ENCODE peak calls at places on chromosomes 16 and 17, in four cellular contexts. One of them, this sample, is unnamed.

GRCh38 chr16:74492976-74493375 is 71.7 kb upstream of the CLEC18B start:
- DNase-seq in HepG2: no peak
- DNase-seq in H1: no peak
- DNase-seq in K562: no peak
- DNase-seq in this sample: no peak

GRCh38 chr16:82763371-82763770 is 136.6 kb downstream of the CDH13 start:
- DNase-seq in H1: no peak
- DNase-seq in HepG2: no peak
- DNase-seq in K562: no peak
- DNase-seq in this sample: no peak

GRCh38 chr17:61594294-61594825 is 3.3 kb upstream of the NACA2 start:
- DNase-seq in H1: no peak
- DNase-seq in K562: no peak
- DNase-seq in HepG2: no peak
- DNase-seq in this sample: no peak

GRCh38 chr16:62041401-62041800 is 5.2 kb upstream of the CDH8 start:
- DNase-seq in HepG2: peak
- DNase-seq in K562: peak
- DNase-seq in H1: no peak
- DNase-seq in this sample: peak

GRCh38 chr17:2233441-2233947 is 70.1 kb downstream of the SMG6 start:
- DNase-seq in K562: no peak
- DNase-seq in H1: no peak
- DNase-seq in HepG2: no peak
- DNase-seq in this sample: no peak

GRCh38 chr17:40552806-40553693 is 12.2 kb downstream of the CCR7 start:
- DNase-seq in K562: no peak
- DNase-seq in H1: no peak
- DNase-seq in HepG2: no peak
- DNase-seq in this sample: no peak

GRCh38 chr16:85490971-85491771 is 122.0 kb upstream of the GSE1 start:
- DNase-seq in HepG2: peak
- DNase-seq in K562: peak
- DNase-seq in H1: no peak
- DNase-seq in this sample: peak

GRCh38 chr17:44110011-44110686 is 13.3 kb downstream of the HDAC5 start:
- DNase-seq in HepG2: no peak
- DNase-seq in H1: no peak
- DNase-seq in K562: no peak
- DNase-seq in this sample: no peak

GRCh38 chr16:64893386-64893785 is 228.5 kb downstream of the CDH11 start:
- DNase-seq in K562: no peak
- DNase-seq in H1: no peak
- DNase-seq in HepG2: no peak
- DNase-seq in this sample: no peak

GRCh38 chr17:44394833-44395232 is 5.4 kb upstream of the ITGA2B start:
- DNase-seq in H1: no peak
- DNase-seq in K562: no peak
- DNase-seq in HepG2: no peak
- DNase-seq in this sample: no peak

GRCh38 chr16:21599994-21600773 is 807 bp downstream of the METTL9 start:
- DNase-seq in H1: no peak
- DNase-seq in HepG2: peak
- DNase-seq in K562: peak
- DNase-seq in this sample: no peak

GRCh38 chr17:18008496-18009268 is 30.3 kb downstream of the ATPAF2 start:
- DNase-seq in HepG2: no peak
- DNase-seq in K562: no peak
- DNase-seq in H1: no peak
- DNase-seq in this sample: no peak

GRCh38 chr16:21279501-21279900 is 1.4 kb upstream of the CRYM start:
- DNase-seq in H1: no peak
- DNase-seq in K562: no peak
- DNase-seq in HepG2: no peak
- DNase-seq in this sample: no peak

GRCh38 chr17:49521088-49521450 is 26.0 kb downstream of the NGFR start:
- DNase-seq in K562: no peak
- DNase-seq in HepG2: no peak
- DNase-seq in H1: no peak
- DNase-seq in this sample: no peak

GRCh38 chr17:10243905-10244844 is 45.8 kb upstream of the GAS7 start:
- DNase-seq in K562: no peak
- DNase-seq in HepG2: no peak
- DNase-seq in H1: no peak
- DNase-seq in this sample: no peak

GRCh38 chr16:70754874-70755600 is 45.9 kb downstream of the VAC14 start:
- DNase-seq in HepG2: no peak
- DNase-seq in H1: no peak
- DNase-seq in K562: no peak
- DNase-seq in this sample: no peak

GRCh38 chr16:28136751-28137434 is 73.4 kb upstream of the GSG1L start:
- DNase-seq in HepG2: no peak
- DNase-seq in K562: no peak
- DNase-seq in H1: no peak
- DNase-seq in this sample: no peak

GRCh38 chr17:10729334-10730193 is at the start of gene TMEM220:
- DNase-seq in H1: peak
- DNase-seq in HepG2: peak
- DNase-seq in K562: no peak
- DNase-seq in this sample: peak

GRCh38 chr16:53952215-53953208 is 248.6 kb downstream of the FTO start:
- DNase-seq in HepG2: no peak
- DNase-seq in H1: no peak
- DNase-seq in K562: no peak
- DNase-seq in this sample: no peak

GRCh38 chr17:16418684-16419066 is 3.3 kb downstream of the TRPV2 start:
- DNase-seq in K562: no peak
- DNase-seq in HepG2: no peak
- DNase-seq in H1: no peak
- DNase-seq in this sample: no peak

GRCh38 chr16:80563066-80563465 is 22.3 kb downstream of the DYNLRB2 start:
- DNase-seq in H1: no peak
- DNase-seq in K562: no peak
- DNase-seq in HepG2: no peak
- DNase-seq in this sample: no peak

GRCh38 chr16:27273670-27274522 is 5.3 kb upstream of the NSMCE1 start:
- DNase-seq in K562: no peak
- DNase-seq in H1: no peak
- DNase-seq in HepG2: peak
- DNase-seq in this sample: peak

GRCh38 chr17:41782142-41782541 is 4.4 kb downstream of the JUP start:
- DNase-seq in H1: no peak
- DNase-seq in K562: no peak
- DNase-seq in HepG2: no peak
- DNase-seq in this sample: no peak

GRCh38 chr16:30108059-30108855 is 5.1 kb downstream of the GDPD3 start:
- DNase-seq in H1: no peak
- DNase-seq in K562: peak
- DNase-seq in HepG2: no peak
- DNase-seq in this sample: no peak

GRCh38 chr16:69402448-69402847 is 16.6 kb upstream of the TERF2 start:
- DNase-seq in HepG2: no peak
- DNase-seq in K562: peak
- DNase-seq in H1: no peak
- DNase-seq in this sample: no peak

GRCh38 chr16:13992976-13993375 is 73.0 kb downstream of the ERCC4 start:
- DNase-seq in HepG2: no peak
- DNase-seq in H1: no peak
- DNase-seq in K562: no peak
- DNase-seq in this sample: no peak

GRCh38 chr16:86298166-86299131 is 211.9 kb upstream of the FOXF1 start:
- DNase-seq in HepG2: no peak
- DNase-seq in H1: no peak
- DNase-seq in K562: no peak
- DNase-seq in this sample: no peak

GRCh38 chr16:81703177-81704155 is 75.6 kb upstream of the PLCG2 start:
- DNase-seq in H1: no peak
- DNase-seq in HepG2: no peak
- DNase-seq in K562: peak
- DNase-seq in this sample: peak

GRCh38 chr16:1968146-1968953 is 1.7 kb downstream of the RNF151 start:
- DNase-seq in K562: no peak
- DNase-seq in HepG2: no peak
- DNase-seq in H1: no peak
- DNase-seq in this sample: no peak

GRCh38 chr17:48997827-48998556 is 807 bp downstream of the IGF2BP1 start:
- DNase-seq in H1: no peak
- DNase-seq in K562: peak
- DNase-seq in HepG2: no peak
- DNase-seq in this sample: no peak

DNA sequence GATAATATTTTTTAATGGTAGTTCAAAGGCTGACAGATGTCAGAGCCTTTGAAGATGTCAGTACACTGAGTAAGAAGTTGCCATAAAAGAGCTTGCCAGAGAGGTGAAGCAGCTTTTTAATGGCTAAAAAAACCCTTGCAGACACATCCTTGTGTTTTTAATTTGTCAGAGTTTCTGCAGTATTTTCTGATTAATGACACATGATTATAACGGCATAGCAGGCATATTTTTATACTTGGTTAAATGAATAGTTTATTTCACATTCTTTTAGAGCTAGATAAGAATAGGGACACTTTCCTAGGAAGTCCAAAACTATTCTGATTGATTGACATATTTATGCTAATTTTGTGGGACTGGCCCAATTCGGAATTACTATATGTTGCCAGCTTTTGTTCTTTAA is 305.7 kb downstream of the CEP112 start:
- DNase-seq in HepG2: no peak
- DNase-seq in H1: no peak
- DNase-seq in K562: no peak
- DNase-seq in this sample: no peak
- TF ChIP-seq RNF2 in HepG2: no peak
- TF ChIP-seq RNF2 in H1: no peak
- TF ChIP-seq RNF2 in K562: no peak
- TF ChIP-seq RNF2 in this sample: no peak

GRCh38 chr17:79997004-79997673 is 38.5 kb downstream of the TBC1D16 start:
- DNase-seq in K562: no peak
- DNase-seq in HepG2: no peak
- DNase-seq in H1: no peak
- DNase-seq in this sample: no peak
- TF ChIP-seq RNF2 in K562: no peak
- TF ChIP-seq RNF2 in HepG2: no peak
- TF ChIP-seq RNF2 in H1: no peak
- TF ChIP-seq RNF2 in this sample: no peak

DNA sequence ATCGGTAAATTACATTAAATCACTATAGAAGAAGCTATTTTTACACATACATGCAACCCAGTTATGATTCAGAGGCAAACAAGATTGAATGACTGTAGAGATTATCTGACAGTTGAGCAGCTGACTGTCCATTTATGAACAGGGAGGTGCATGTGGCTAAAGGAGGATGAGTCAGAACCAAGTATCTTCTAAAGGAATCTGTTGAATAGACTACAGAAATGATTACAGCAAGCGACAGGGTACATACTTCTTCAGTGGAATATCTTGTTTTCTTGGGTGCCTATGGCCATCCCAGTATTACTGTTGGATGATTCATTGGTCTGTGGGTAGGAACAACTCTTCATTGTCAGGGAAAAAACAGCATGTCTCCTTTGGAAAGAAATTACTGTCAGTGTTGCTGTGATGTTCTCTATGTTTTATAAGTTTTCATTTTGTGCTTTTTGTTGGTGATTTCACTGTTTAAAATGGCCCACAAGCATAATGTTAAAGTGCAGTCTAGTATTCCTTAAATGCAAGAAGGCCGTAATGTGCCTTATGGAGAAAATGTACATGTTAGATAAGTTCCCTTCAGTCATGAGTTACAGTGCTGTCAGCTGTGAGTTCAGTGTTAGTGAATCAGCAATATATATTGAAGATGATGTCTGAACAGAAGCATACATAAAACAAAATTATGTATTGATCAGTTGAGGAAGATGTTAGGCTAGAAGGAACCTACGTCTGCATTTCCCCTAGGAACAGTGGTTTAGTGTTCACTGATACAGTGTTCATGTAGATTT is 27.0 kb downstream of the CBFB start:
- DNase-seq in K562: peak
- DNase-seq in HepG2: peak
- DNase-seq in H1: no peak
- DNase-seq in this sample: peak
- TF ChIP-seq RNF2 in K562: no peak
- TF ChIP-seq RNF2 in HepG2: no peak
- TF ChIP-seq RNF2 in H1: no peak
- TF ChIP-seq RNF2 in this sample: no peak

GRCh38 chr17:68507581-68507980 is 4.6 kb upstream of the PRKAR1A start:
- DNase-seq in HepG2: no peak
- DNase-seq in H1: no peak
- DNase-seq in K562: no peak
- DNase-seq in this sample: no peak
- TF ChIP-seq RNF2 in HepG2: no peak
- TF ChIP-seq RNF2 in H1: no peak
- TF ChIP-seq RNF2 in K562: no peak
- TF ChIP-seq RNF2 in this sample: no peak

GRCh38 chr17:27547301-27547683 is 83.7 kb upstream of the LGALS9 start:
- DNase-seq in H1: no peak
- DNase-seq in K562: peak
- DNase-seq in HepG2: no peak
- DNase-seq in this sample: no peak

GRCh38 chr17:27550974-27551505 is 79.9 kb upstream of the LGALS9 start:
- DNase-seq in K562: no peak
- DNase-seq in H1: no peak
- DNase-seq in HepG2: no peak
- DNase-seq in this sample: no peak

GRCh38 chr17:27548369-27548768 is 82.6 kb upstream of the LGALS9 start:
- DNase-seq in H1: no peak
- DNase-seq in HepG2: no peak
- DNase-seq in K562: no peak
- DNase-seq in this sample: no peak

GRCh38 chr17:27550291-27550930 is 80.6 kb upstream of the LGALS9 start:
- DNase-seq in HepG2: no peak
- DNase-seq in K562: no peak
- DNase-seq in H1: no peak
- DNase-seq in this sample: no peak

GRCh38 chr17:27549251-27549919 is 81.6 kb upstream of the LGALS9 start:
- DNase-seq in HepG2: no peak
- DNase-seq in K562: no peak
- DNase-seq in H1: no peak
- DNase-seq in this sample: no peak
- TF ChIP-seq RNF2 in HepG2: no peak
- TF ChIP-seq RNF2 in K562: no peak
- TF ChIP-seq RNF2 in H1: no peak
- TF ChIP-seq RNF2 in this sample: no peak

GRCh38 chr16:67265834-67266233 is 13.5 kb upstream of the PLEKHG4 start:
- DNase-seq in K562: no peak
- DNase-seq in H1: no peak
- DNase-seq in HepG2: no peak
- DNase-seq in this sample: no peak
- TF ChIP-seq RNF2 in K562: no peak
- TF ChIP-seq RNF2 in H1: no peak
- TF ChIP-seq RNF2 in HepG2: no peak
- TF ChIP-seq RNF2 in this sample: no peak